ENCODE peak calls at places on chromosome 5, in five cellular contexts. J is NCI-H1105, Z is aorta, D is astrocyte of the spinal cord, F is HTR-8/SVneo. G is an unnamed sample.
A peak's percentile ranks its signal among the peaks of the same experiment; 100 is the strongest.

GRCh38 chr5:137641148-137641547 is 94.7 kb downstream of the KLHL3 start:
- DNase-seq in Z (no peak), D (peak; percentile 15), J (no peak), F (no peak), G (no peak)

GRCh38 chr5:103237783-103238182 is 20.8 kb upstream of the MACIR start:
- DNase-seq in Z (no peak), J (no peak), F (no peak), D (no peak), G (no peak)

GRCh38 chr5:124824637-124825158 is 78.3 kb upstream of the ZNF608 start:
- DNase-seq in J (no peak), Z (no peak), F (peak; percentile 35), D (peak; percentile 77), G (no peak)

GRCh38 chr5:37619353-37619752 is 220.5 kb downstream of the GDNF start:
- DNase-seq in Z (no peak), D (peak; percentile 51), F (no peak), J (no peak), G (no peak)

GRCh38 chr5:170508660-170509322 is 5.0 kb downstream of the KCNIP1 start:
- DNase-seq in Z (no peak), D (no peak), J (no peak), F (peak; percentile 30), G (no peak)

GRCh38 chr5:169153405-169153804 is 147.5 kb downstream of the SLIT3 start:
- DNase-seq in F (no peak), Z (no peak), D (no peak), J (no peak), G (no peak)

GRCh38 chr5:179624841-179625271 is 1.4 kb upstream of the HNRNPH1 start:
- DNase-seq in J (no peak), D (no peak), F (no peak), Z (no peak), G (no peak)

GRCh38 chr5:35884125-35884788 is 27.6 kb downstream of the IL7R start:
- DNase-seq in D (peak; percentile 80), F (peak; percentile 93), J (no peak), Z (no peak), G (no peak)

G was measured in stimulated activated CD4-positive, alpha-beta T cell treated with anti-CD3 and anti-CD28 coated beads, Interleukin-1b, Interleukin-23, amount 100 ng/mL, for 1 hour.